ENCODE peak calls at places on chromosomes 13 and 19, in eight cellular contexts. One of them, this sample, is unnamed.
A peak's percentile ranks its signal among the peaks of the same experiment; 100 is the strongest.

GRCh38 chr19:3819989-3820388 is 33.8 kb upstream of the MATK start:
- DNase-seq in Peyer's patch: no peak
- DNase-seq in GM23338: no peak
- DNase-seq in endodermal cell: no peak
- DNase-seq in pancreas: no peak
- DNase-seq in PC-9: no peak
- DNase-seq in esophagus squamous epithelium: no peak
- DNase-seq in ovary: no peak
- DNase-seq in this sample: no peak

GRCh38 chr13:21674271-21675009 is 3.6 kb downstream of the FGF9 start:
- DNase-seq in GM23338: peak; percentile 65
- DNase-seq in PC-9: no peak
- DNase-seq in pancreas: peak; percentile 25
- DNase-seq in esophagus squamous epithelium: no peak
- DNase-seq in Peyer's patch: peak; percentile 54
- DNase-seq in endodermal cell: peak; percentile 72
- DNase-seq in ovary: peak; percentile 24
- DNase-seq in this sample: no peak

GRCh38 chr13:36102721-36103120 is 28.5 kb downstream of the DCLK1 start:
- DNase-seq in PC-9: no peak
- DNase-seq in endodermal cell: no peak
- DNase-seq in GM23338: no peak
- DNase-seq in Peyer's patch: no peak
- DNase-seq in pancreas: no peak
- DNase-seq in ovary: no peak
- DNase-seq in esophagus squamous epithelium: no peak
- DNase-seq in this sample: no peak

GRCh38 chr19:30178721-30179402 is 193.3 kb upstream of the ZNF536 start:
- DNase-seq in Peyer's patch: no peak
- DNase-seq in pancreas: no peak
- DNase-seq in endodermal cell: no peak
- DNase-seq in esophagus squamous epithelium: no peak
- DNase-seq in PC-9: no peak
- DNase-seq in GM23338: peak; percentile 52
- DNase-seq in ovary: no peak
- DNase-seq in this sample: no peak

GRCh38 chr13:101289764-101290163 is 126.5 kb downstream of the NALCN start:
- DNase-seq in pancreas: peak; percentile 21
- DNase-seq in GM23338: peak; percentile 89
- DNase-seq in endodermal cell: peak; percentile 80
- DNase-seq in Peyer's patch: no peak
- DNase-seq in ovary: no peak
- DNase-seq in PC-9: no peak
- DNase-seq in esophagus squamous epithelium: no peak
- DNase-seq in this sample: no peak

GRCh38 chr19:18049390-18049789 is 37.3 kb downstream of the IL12RB1 start:
- DNase-seq in GM23338: no peak
- DNase-seq in PC-9: no peak
- DNase-seq in pancreas: peak; percentile 84
- DNase-seq in esophagus squamous epithelium: no peak
- DNase-seq in ovary: peak; percentile 47
- DNase-seq in Peyer's patch: peak; percentile 67
- DNase-seq in endodermal cell: no peak
- DNase-seq in this sample: no peak

GRCh38 chr13:36880961-36881360 is 39.1 kb downstream of the SMAD9 start:
- DNase-seq in endodermal cell: no peak
- DNase-seq in esophagus squamous epithelium: no peak
- DNase-seq in GM23338: no peak
- DNase-seq in pancreas: no peak
- DNase-seq in Peyer's patch: no peak
- DNase-seq in ovary: no peak
- DNase-seq in PC-9: no peak
- DNase-seq in this sample: no peak

GRCh38 chr19:38538793-38539528 is 78.8 kb downstream of the MAP4K1 start:
- DNase-seq in pancreas: no peak
- DNase-seq in Peyer's patch: no peak
- DNase-seq in endodermal cell: no peak
- DNase-seq in ovary: no peak
- DNase-seq in GM23338: no peak
- DNase-seq in PC-9: peak; percentile 59
- DNase-seq in esophagus squamous epithelium: no peak
- DNase-seq in this sample: no peak

GRCh38 chr19:44512326-44513298 is 12.3 kb upstream of the ZNF180 start:
- DNase-seq in Peyer's patch: peak; percentile 65
- DNase-seq in GM23338: peak; percentile 78
- DNase-seq in PC-9: peak; percentile 73
- DNase-seq in esophagus squamous epithelium: no peak
- DNase-seq in ovary: no peak
- DNase-seq in pancreas: no peak
- DNase-seq in endodermal cell: peak; percentile 94
- DNase-seq in this sample: no peak

GRCh38 chr19:18496167-18496979 is 25.5 kb downstream of the ELL start:
- DNase-seq in endodermal cell: no peak
- DNase-seq in GM23338: no peak
- DNase-seq in esophagus squamous epithelium: no peak
- DNase-seq in PC-9: peak; percentile 69
- DNase-seq in ovary: no peak
- DNase-seq in Peyer's patch: peak; percentile 75
- DNase-seq in pancreas: peak; percentile 84
- DNase-seq in this sample: no peak

GRCh38 chr13:75425216-75426009 is 56.6 kb downstream of the TBC1D4 start:
- DNase-seq in Peyer's patch: no peak
- DNase-seq in endodermal cell: no peak
- DNase-seq in esophagus squamous epithelium: no peak
- DNase-seq in GM23338: no peak
- DNase-seq in ovary: no peak
- DNase-seq in PC-9: no peak
- DNase-seq in pancreas: no peak
- DNase-seq in this sample: no peak

GRCh38 chr13:31982540-31982939 is 49.0 kb upstream of the FRY start:
- DNase-seq in ovary: no peak
- DNase-seq in PC-9: peak; percentile 88
- DNase-seq in esophagus squamous epithelium: no peak
- DNase-seq in pancreas: peak; percentile 69
- DNase-seq in endodermal cell: no peak
- DNase-seq in GM23338: no peak
- DNase-seq in Peyer's patch: peak; percentile 67
- DNase-seq in this sample: peak; percentile 77

GRCh38 chr19:40358773-40359172 is 10.3 kb downstream of the PLD3 start:
- DNase-seq in pancreas: peak; percentile 36
- DNase-seq in ovary: no peak
- DNase-seq in esophagus squamous epithelium: no peak
- DNase-seq in Peyer's patch: no peak
- DNase-seq in PC-9: no peak
- DNase-seq in endodermal cell: no peak
- DNase-seq in GM23338: no peak
- DNase-seq in this sample: no peak

GRCh38 chr19:45075215-45076028 is 856 bp downstream of the ZNF296 start:
- DNase-seq in ovary: no peak
- DNase-seq in GM23338: peak; percentile 88
- DNase-seq in pancreas: peak; percentile 78
- DNase-seq in endodermal cell: peak; percentile 88
- DNase-seq in Peyer's patch: peak; percentile 91
- DNase-seq in PC-9: peak; percentile 82
- DNase-seq in esophagus squamous epithelium: peak; percentile 83
- DNase-seq in this sample: peak; percentile 93

GRCh38 chr19:51101171-51101865 is 6.9 kb downstream of the CTU1 start:
- DNase-seq in pancreas: no peak
- DNase-seq in endodermal cell: no peak
- DNase-seq in ovary: no peak
- DNase-seq in GM23338: no peak
- DNase-seq in Peyer's patch: no peak
- DNase-seq in PC-9: no peak
- DNase-seq in esophagus squamous epithelium: no peak
- DNase-seq in this sample: no peak

GRCh38 chr19:23065306-23065705 is 51.5 kb upstream of the ZNF730 start:
- DNase-seq in Peyer's patch: no peak
- DNase-seq in endodermal cell: no peak
- DNase-seq in pancreas: no peak
- DNase-seq in esophagus squamous epithelium: no peak
- DNase-seq in GM23338: no peak
- DNase-seq in ovary: no peak
- DNase-seq in PC-9: peak; percentile 26
- DNase-seq in this sample: no peak

GRCh38 chr19:23075031-23075733 is 41.6 kb upstream of the ZNF730 start:
- DNase-seq in GM23338: peak; percentile 96
- DNase-seq in PC-9: peak; percentile 53
- DNase-seq in Peyer's patch: peak; percentile 55
- DNase-seq in ovary: peak; percentile 81
- DNase-seq in esophagus squamous epithelium: no peak
- DNase-seq in pancreas: peak; percentile 43
- DNase-seq in endodermal cell: peak; percentile 98
- DNase-seq in this sample: peak; percentile 68

GRCh38 chr19:23071087-23071511 is 45.7 kb upstream of the ZNF730 start:
- DNase-seq in PC-9: no peak
- DNase-seq in Peyer's patch: no peak
- DNase-seq in endodermal cell: no peak
- DNase-seq in ovary: peak; percentile 42
- DNase-seq in esophagus squamous epithelium: no peak
- DNase-seq in GM23338: peak; percentile 71
- DNase-seq in pancreas: no peak
- DNase-seq in this sample: no peak

GRCh38 chr19:23070353-23070781 is 46.5 kb upstream of the ZNF730 start:
- DNase-seq in ovary: peak; percentile 60
- DNase-seq in GM23338: peak; percentile 86
- DNase-seq in pancreas: no peak
- DNase-seq in PC-9: no peak
- DNase-seq in endodermal cell: peak; percentile 75
- DNase-seq in Peyer's patch: no peak
- DNase-seq in esophagus squamous epithelium: no peak
- DNase-seq in this sample: no peak
- TF ChIP-seq CTCF in ovary: no peak
- TF ChIP-seq CTCF in GM23338: peak; percentile 63
- TF ChIP-seq CTCF in pancreas: no peak
- TF ChIP-seq CTCF in PC-9: no peak
- TF ChIP-seq CTCF in endodermal cell: peak; percentile 50
- TF ChIP-seq CTCF in Peyer's patch: no peak
- TF ChIP-seq CTCF in esophagus squamous epithelium: peak; percentile 18
- TF ChIP-seq CTCF in this sample: no peak

GRCh38 chr13:80082396-80083096 is 258.4 kb downstream of the SPRY2 start:
- DNase-seq in ovary: no peak
- DNase-seq in Peyer's patch: no peak
- DNase-seq in PC-9: no peak
- DNase-seq in endodermal cell: no peak
- DNase-seq in esophagus squamous epithelium: no peak
- DNase-seq in GM23338: no peak
- DNase-seq in pancreas: no peak
- DNase-seq in this sample: no peak

GRCh38 chr13:80083097-80083429 is 257.9 kb downstream of the SPRY2 start:
- DNase-seq in PC-9: no peak
- DNase-seq in ovary: no peak
- DNase-seq in esophagus squamous epithelium: no peak
- DNase-seq in endodermal cell: no peak
- DNase-seq in Peyer's patch: no peak
- DNase-seq in GM23338: no peak
- DNase-seq in pancreas: no peak
- DNase-seq in this sample: no peak

GRCh38 chr13:80084086-80084676 is 256.7 kb downstream of the SPRY2 start:
- DNase-seq in endodermal cell: no peak
- DNase-seq in GM23338: peak; percentile 28
- DNase-seq in esophagus squamous epithelium: no peak
- DNase-seq in ovary: no peak
- DNase-seq in Peyer's patch: no peak
- DNase-seq in pancreas: no peak
- DNase-seq in PC-9: peak; percentile 82
- DNase-seq in this sample: no peak

GRCh38 chr13:80086304-80086721 is 254.6 kb downstream of the SPRY2 start:
- DNase-seq in esophagus squamous epithelium: no peak
- DNase-seq in endodermal cell: no peak
- DNase-seq in Peyer's patch: no peak
- DNase-seq in pancreas: no peak
- DNase-seq in PC-9: peak; percentile 96
- DNase-seq in GM23338: no peak
- DNase-seq in ovary: no peak
- DNase-seq in this sample: no peak

DNA sequence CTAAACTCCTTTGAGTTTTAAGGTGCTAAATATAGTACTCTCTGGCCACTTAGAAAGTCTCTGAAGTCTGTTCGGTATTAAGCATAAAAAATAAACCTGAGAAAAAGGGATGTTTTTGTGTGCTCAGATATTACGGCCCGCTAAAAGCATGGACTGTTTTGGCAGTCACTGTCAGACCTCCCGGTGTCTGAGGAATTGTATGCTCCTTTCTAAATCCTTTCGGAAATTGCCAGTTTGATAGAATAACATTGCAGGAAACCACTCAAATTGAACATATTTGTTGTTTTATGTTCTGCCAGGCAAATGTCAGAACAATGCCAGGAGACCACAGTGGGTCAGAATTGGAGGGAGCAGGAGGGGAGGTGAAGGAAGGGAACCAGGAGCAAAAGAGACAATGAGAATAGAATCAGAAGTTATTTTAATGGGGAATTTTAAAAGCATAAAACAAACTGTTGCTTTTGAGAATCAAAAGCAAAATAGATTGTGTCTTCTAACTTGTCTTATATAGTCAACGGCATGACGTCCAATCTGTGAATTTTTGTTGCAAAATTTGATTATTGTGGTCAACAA is 257.3 kb downstream of the SPRY2 start:
- DNase-seq in PC-9: no peak
- DNase-seq in pancreas: no peak
- DNase-seq in Peyer's patch: no peak
- DNase-seq in esophagus squamous epithelium: no peak
- DNase-seq in endodermal cell: no peak
- DNase-seq in GM23338: no peak
- DNase-seq in ovary: no peak
- DNase-seq in this sample: no peak
- H3K27ac ChIP-seq in PC-9: peak overlapping the region; percentile 43
- H3K27ac ChIP-seq in pancreas: no peak overlapping the region
- H3K27ac ChIP-seq in Peyer's patch: no peak overlapping the region
- H3K27ac ChIP-seq in esophagus squamous epithelium: peak overlapping the region; percentile 56
- H3K27ac ChIP-seq in endodermal cell: no peak overlapping the region
- H3K27ac ChIP-seq in GM23338: no peak overlapping the region
- H3K27ac ChIP-seq in ovary: no peak overlapping the region
- H3K27ac ChIP-seq in this sample: peak overlapping the region; percentile 83

GRCh38 chr19:7669641-7670040 is 792 bp downstream of the RETN start:
- DNase-seq in ovary: no peak
- DNase-seq in pancreas: no peak
- DNase-seq in PC-9: no peak
- DNase-seq in endodermal cell: no peak
- DNase-seq in GM23338: no peak
- DNase-seq in esophagus squamous epithelium: no peak
- DNase-seq in Peyer's patch: no peak
- DNase-seq in this sample: no peak
- H3K4me3 ChIP-seq in ovary: no peak overlapping the region
- H3K4me3 ChIP-seq in pancreas: no peak overlapping the region
- H3K4me3 ChIP-seq in PC-9: no peak overlapping the region
- H3K4me3 ChIP-seq in endodermal cell: no peak overlapping the region
- H3K4me3 ChIP-seq in GM23338: peak overlapping the region; percentile 79
- H3K4me3 ChIP-seq in esophagus squamous epithelium: no peak overlapping the region
- H3K4me3 ChIP-seq in Peyer's patch: no peak overlapping the region
- H3K4me3 ChIP-seq in this sample: no peak overlapping the region

DNA sequence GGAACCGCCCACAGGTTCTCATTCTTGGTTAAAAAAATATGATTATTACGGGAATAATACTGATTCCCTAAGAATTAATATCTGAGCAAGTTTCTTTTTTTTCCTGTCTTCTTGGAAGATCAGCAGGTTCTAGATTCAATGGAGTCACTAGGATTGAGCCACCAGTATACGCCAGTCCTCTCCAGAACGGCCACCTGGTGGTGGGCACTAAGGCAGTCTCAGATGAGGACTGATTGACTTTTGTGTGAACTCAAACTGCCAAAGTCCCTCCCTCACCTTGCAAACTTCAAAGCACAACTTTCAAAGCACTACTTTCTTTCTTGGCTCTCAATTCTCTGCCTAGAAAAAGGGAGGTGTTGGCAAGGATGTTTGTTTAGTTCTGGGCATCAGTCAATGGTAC is 33.3 kb upstream of the ALOX5AP start:
- DNase-seq in ovary: no peak
- DNase-seq in PC-9: no peak
- DNase-seq in pancreas: no peak
- DNase-seq in GM23338: no peak
- DNase-seq in esophagus squamous epithelium: no peak
- DNase-seq in Peyer's patch: no peak
- DNase-seq in endodermal cell: peak; percentile 49
- DNase-seq in this sample: no peak
- TF ChIP-seq CTCF in ovary: no peak
- TF ChIP-seq CTCF in PC-9: no peak
- TF ChIP-seq CTCF in pancreas: no peak
- TF ChIP-seq CTCF in GM23338: peak; percentile 19
- TF ChIP-seq CTCF in esophagus squamous epithelium: no peak
- TF ChIP-seq CTCF in Peyer's patch: no peak
- TF ChIP-seq CTCF in endodermal cell: peak; percentile 72
- TF ChIP-seq CTCF in this sample: no peak